ENCODE peak calls at places on chromosomes 3 and 15, in nine cellular contexts. I is heart right ventricle; O is renal cortical epithelial cell; K is stimulated activated CD4-positive, alpha-beta T cell treated with anti-CD3 and anti-CD28 coated beads, Interleukin-1b, Interleukin-23, amount 100 ng/mL, for 4 hours; B is NCI-H446 treated with DMSO at 0.1 percent for 48 hours; H is ACHN; C is ELF-1; X is GOT3; Y is natural killer cell. L is an unnamed sample.

GRCh38 chr3:32483772-32484171 is 18.9 kb downstream of the CMTM6 start:
- DNase-seq in C (no peak), I (no peak), K (no peak), X (no peak), Y (no peak), B (no peak), H (no peak), O (no peak), L (no peak)

GRCh38 chr3:182766108-182766507 is 27.2 kb upstream of the ATP11B start:
- DNase-seq in O (no peak), H (no peak), B (no peak), Y (no peak), K (no peak), I (no peak), X (no peak), C (no peak), L (no peak)

GRCh38 chr3:12484983-12485327 is 675 bp downstream of the TSEN2 start:
- DNase-seq in K (no peak), Y (no peak), H (no peak), O (no peak), B (no peak), I (no peak), X (no peak), C (no peak), L (no peak)

GRCh38 chr3:188266581-188267274 is 112.8 kb downstream of the LPP start:
- DNase-seq in Y (no peak), K (no peak), O (peak), X (no peak), H (peak), B (no peak), C (no peak), I (no peak), L (no peak)

GRCh38 chr15:63923993-63924950 is 90.5 kb upstream of the HERC1 start:
- DNase-seq in C (no peak), Y (no peak), I (no peak), K (no peak), H (no peak), X (no peak), O (no peak), B (no peak), L (no peak)

GRCh38 chr3:49513494-49514179 is 40.6 kb upstream of the BSN start:
- DNase-seq in K (no peak), B (no peak), C (no peak), I (no peak), H (no peak), X (no peak), O (no peak), Y (no peak), L (no peak)

GRCh38 chr3:70771426-70772147 is 459.1 kb upstream of the MDFIC2 start:
- DNase-seq in K (no peak), I (no peak), B (no peak), Y (no peak), O (no peak), C (no peak), H (no peak), X (no peak), L (no peak)

GRCh38 chr3:117036259-117036799 is 326.8 kb downstream of the TUSC7 start:
- DNase-seq in Y (no peak), K (no peak), O (peak), X (no peak), C (no peak), I (peak), H (no peak), B (no peak), L (no peak)

GRCh38 chr3:33931512-33931911 is 133.1 kb downstream of the PDCD6IP start:
- DNase-seq in X (no peak), H (no peak), O (no peak), K (no peak), C (no peak), B (no peak), Y (no peak), I (no peak), L (no peak)

GRCh38 chr3:97257942-97258341 is 443.5 kb downstream of the EPHA6 start:
- DNase-seq in H (no peak), O (no peak), Y (no peak), C (no peak), I (no peak), B (no peak), K (no peak), X (no peak), L (no peak)